ENCODE peak calls at places on chromosomes 16 and 17, in five cellular contexts. N, L, D, E and Y are unnamed samples.

GRCh38 chr16:88736088-88736487 is 29.8 kb downstream of the CTU2 start:
- DNase-seq in E (no peak), L (no peak), N (no peak), D (no peak), Y (no peak)

GRCh38 chr17:27473748-27474609 is 17.7 kb downstream of the KSR1 start:
- DNase-seq in D (no peak), L (peak; percentile 45), N (peak; percentile 66), E (no peak), Y (no peak)

GRCh38 chr17:65202833-65203571 is 65.8 kb downstream of the RGS9 start:
- DNase-seq in E (no peak), N (no peak), L (no peak), D (no peak), Y (no peak)

GRCh38 chr17:40827746-40828453 is 5.5 kb upstream of the KRT10 start:
- DNase-seq in L (peak; percentile 75), N (no peak), E (no peak), D (no peak), Y (peak; percentile 67)

GRCh38 chr16:11089504-11090124 is 145.2 kb downstream of the CLEC16A start:
- DNase-seq in D (no peak), E (peak; percentile 72), L (peak; percentile 53), N (no peak), Y (no peak)

GRCh38 chr17:1491406-1492248 is 859 bp downstream of the MYO1C start:
- DNase-seq in N (no peak), D (no peak), E (peak; percentile 91), L (peak; percentile 77), Y (no peak)

GRCh38 chr16:25874196-25874595 is 182.4 kb downstream of the HS3ST4 start:
- DNase-seq in D (no peak), N (no peak), L (no peak), E (no peak), Y (no peak)

GRCh38 chr17:63988741-63989621 is 9.2 kb upstream of the PRR29 start:
- DNase-seq in N (no peak), D (no peak), E (peak; percentile 44), L (no peak), Y (no peak)

GRCh38 chr16:19655242-19655777 is 62.7 kb downstream of the KNOP1 start:
- DNase-seq in N (no peak), D (no peak), E (no peak), L (no peak), Y (peak; percentile 10)

GRCh38 chr17:4623249-4623648 is 18.2 kb downstream of the ALOX15 start:
- DNase-seq in E (no peak), D (no peak), L (no peak), N (no peak), Y (no peak)

GRCh38 chr17:50825188-50825587 is 10.2 kb upstream of the WFIKKN2 start:
- DNase-seq in D (no peak), L (no peak), N (no peak), E (no peak), Y (no peak)

GRCh38 chr16:12078405-12079245 is 102.1 kb downstream of the SNX29 start:
- DNase-seq in L (no peak), E (no peak), N (no peak), D (no peak), Y (no peak)

GRCh38 chr16:58127033-58127556 is 2.1 kb downstream of the CFAP20 start:
- DNase-seq in L (no peak), D (no peak), E (no peak), N (no peak), Y (peak; percentile 45)

GRCh38 chr16:2912330-2913199 is 834 bp downstream of the FLYWCH1 start:
- DNase-seq in N (no peak), E (peak; percentile 64), D (no peak), L (peak; percentile 44), Y (peak; percentile 44)

GRCh38 chr16:65725156-65725845 is 603.4 kb upstream of the CDH11 start:
- DNase-seq in N (no peak), E (no peak), D (no peak), L (peak; percentile 23), Y (no peak)

GRCh38 chr17:53032861-53033271 is 789.9 kb upstream of the KIF2B start:
- DNase-seq in L (no peak), N (no peak), E (no peak), D (no peak), Y (peak; percentile 61)

GRCh38 chr16:19710191-19710908 is 7.7 kb downstream of the KNOP1 start:
- DNase-seq in L (no peak), E (no peak), N (no peak), D (no peak), Y (no peak)

GRCh38 chr16:86118467-86119307 is 219.7 kb downstream of the IRF8 start:
- DNase-seq in D (no peak), L (peak; percentile 54), E (no peak), N (no peak), Y (peak; percentile 69)